ENCODE peak calls at places on chromosomes 1 and 21, in eight cellular contexts. One of them, this sample, is unnamed. For H3K4me1, the result is how much of the 10 kb centered on the place peaks cover.

GRCh38 chr21:34812510-34813265 is 143.9 kb downstream of the CLIC6 start:
- DNase-seq in GM23248: peak
- DNase-seq in cardiac muscle cell: peak
- DNase-seq in sigmoid colon: no peak
- DNase-seq in osteoblast: peak
- DNase-seq in SJCRH30: peak
- DNase-seq in heart right ventricle: no peak
- DNase-seq in lung: no peak
- DNase-seq in this sample: no peak

GRCh38 chr21:32641715-32642698 is 29.8 kb upstream of the CFAP298 start:
- DNase-seq in heart right ventricle: no peak
- DNase-seq in sigmoid colon: no peak
- DNase-seq in cardiac muscle cell: no peak
- DNase-seq in GM23248: no peak
- DNase-seq in SJCRH30: no peak
- DNase-seq in lung: no peak
- DNase-seq in osteoblast: no peak
- DNase-seq in this sample: no peak

GRCh38 chr1:115879977-115880376 is 39.1 kb upstream of the NHLH2 start:
- DNase-seq in sigmoid colon: no peak
- DNase-seq in SJCRH30: peak
- DNase-seq in lung: no peak
- DNase-seq in osteoblast: no peak
- DNase-seq in heart right ventricle: no peak
- DNase-seq in GM23248: no peak
- DNase-seq in cardiac muscle cell: no peak
- DNase-seq in this sample: no peak

GRCh38 chr1:226738995-226739695 is at the start of gene ITPKB:
- DNase-seq in GM23248: peak
- DNase-seq in cardiac muscle cell: peak
- DNase-seq in sigmoid colon: peak
- DNase-seq in osteoblast: peak
- DNase-seq in heart right ventricle: peak
- DNase-seq in SJCRH30: peak
- DNase-seq in lung: peak
- DNase-seq in this sample: peak

GRCh38 chr21:40117236-40117635 is 250.0 kb downstream of the PCP4 start:
- DNase-seq in heart right ventricle: no peak
- DNase-seq in sigmoid colon: no peak
- DNase-seq in SJCRH30: no peak
- DNase-seq in cardiac muscle cell: no peak
- DNase-seq in GM23248: no peak
- DNase-seq in osteoblast: no peak
- DNase-seq in lung: no peak
- DNase-seq in this sample: no peak

GRCh38 chr1:202235856-202236837 is 42.5 kb downstream of the LGR6 start:
- DNase-seq in SJCRH30: peak
- DNase-seq in sigmoid colon: no peak
- DNase-seq in heart right ventricle: peak
- DNase-seq in lung: peak
- DNase-seq in osteoblast: peak
- DNase-seq in GM23248: peak
- DNase-seq in cardiac muscle cell: peak
- DNase-seq in this sample: peak

GRCh38 chr1:230877139-230877923 is 9.0 kb upstream of the C1orf198 start:
- DNase-seq in SJCRH30: no peak
- DNase-seq in sigmoid colon: no peak
- DNase-seq in heart right ventricle: no peak
- DNase-seq in GM23248: peak
- DNase-seq in cardiac muscle cell: peak
- DNase-seq in lung: no peak
- DNase-seq in osteoblast: peak
- DNase-seq in this sample: no peak

GRCh38 chr1:40001456-40001855 is 39.1 kb upstream of the CAP1 start:
- DNase-seq in cardiac muscle cell: no peak
- DNase-seq in lung: no peak
- DNase-seq in osteoblast: peak
- DNase-seq in GM23248: no peak
- DNase-seq in sigmoid colon: no peak
- DNase-seq in heart right ventricle: no peak
- DNase-seq in SJCRH30: no peak
- DNase-seq in this sample: no peak

GRCh38 chr1:114620419-114620818 is 39.0 kb upstream of the BCAS2 start:
- DNase-seq in osteoblast: no peak
- DNase-seq in heart right ventricle: no peak
- DNase-seq in sigmoid colon: no peak
- DNase-seq in cardiac muscle cell: no peak
- DNase-seq in GM23248: no peak
- DNase-seq in SJCRH30: no peak
- DNase-seq in lung: no peak
- DNase-seq in this sample: no peak

GRCh38 chr1:248823517-248824001 is 2.2 kb downstream of the SH3BP5L start:
- DNase-seq in SJCRH30: no peak
- DNase-seq in GM23248: peak
- DNase-seq in sigmoid colon: no peak
- DNase-seq in lung: no peak
- DNase-seq in cardiac muscle cell: peak
- DNase-seq in osteoblast: peak
- DNase-seq in heart right ventricle: no peak
- DNase-seq in this sample: no peak

GRCh38 chr1:110876748-110877341 is 3.9 kb downstream of the CD53 start:
- DNase-seq in cardiac muscle cell: no peak
- DNase-seq in lung: no peak
- DNase-seq in osteoblast: no peak
- DNase-seq in SJCRH30: no peak
- DNase-seq in GM23248: no peak
- DNase-seq in sigmoid colon: no peak
- DNase-seq in heart right ventricle: no peak
- DNase-seq in this sample: no peak

GRCh38 chr1:208223136-208223535 is 21.0 kb downstream of the PLXNA2 start:
- DNase-seq in lung: no peak
- DNase-seq in SJCRH30: no peak
- DNase-seq in GM23248: peak
- DNase-seq in sigmoid colon: no peak
- DNase-seq in osteoblast: peak
- DNase-seq in heart right ventricle: no peak
- DNase-seq in cardiac muscle cell: no peak
- DNase-seq in this sample: no peak

GRCh38 chr1:101238041-101238515 is 1.3 kb downstream of the S1PR1 start:
- DNase-seq in GM23248: peak
- DNase-seq in sigmoid colon: no peak
- DNase-seq in osteoblast: no peak
- DNase-seq in SJCRH30: peak
- DNase-seq in lung: no peak
- DNase-seq in cardiac muscle cell: no peak
- DNase-seq in heart right ventricle: no peak
- DNase-seq in this sample: no peak

GRCh38 chr1:225943582-225943981 is 2.6 kb upstream of the LEFTY2 start:
- DNase-seq in osteoblast: no peak
- DNase-seq in GM23248: no peak
- DNase-seq in heart right ventricle: no peak
- DNase-seq in SJCRH30: no peak
- DNase-seq in cardiac muscle cell: peak
- DNase-seq in sigmoid colon: no peak
- DNase-seq in lung: no peak
- DNase-seq in this sample: no peak

GRCh38 chr1:97875996-97876395 is 44.8 kb downstream of the DPYD start:
- DNase-seq in lung: no peak
- DNase-seq in SJCRH30: no peak
- DNase-seq in cardiac muscle cell: peak
- DNase-seq in GM23248: peak
- DNase-seq in sigmoid colon: no peak
- DNase-seq in osteoblast: no peak
- DNase-seq in heart right ventricle: no peak
- DNase-seq in this sample: no peak

GRCh38 chr1:171427852-171428471 is 57.4 kb upstream of the PRRC2C start:
- DNase-seq in sigmoid colon: no peak
- DNase-seq in lung: no peak
- DNase-seq in cardiac muscle cell: no peak
- DNase-seq in SJCRH30: no peak
- DNase-seq in heart right ventricle: no peak
- DNase-seq in osteoblast: no peak
- DNase-seq in GM23248: no peak
- DNase-seq in this sample: no peak

GRCh38 chr1:51330331-51331201 is at the start of gene TTC39A:
- DNase-seq in sigmoid colon: no peak
- DNase-seq in SJCRH30: no peak
- DNase-seq in GM23248: peak
- DNase-seq in cardiac muscle cell: no peak
- DNase-seq in heart right ventricle: no peak
- DNase-seq in osteoblast: peak
- DNase-seq in lung: no peak
- DNase-seq in this sample: peak

GRCh38 chr21:17003763-17004373 is 509.0 kb upstream of the CXADR start:
- DNase-seq in heart right ventricle: no peak
- DNase-seq in lung: no peak
- DNase-seq in GM23248: peak
- DNase-seq in SJCRH30: peak
- DNase-seq in sigmoid colon: no peak
- DNase-seq in osteoblast: no peak
- DNase-seq in cardiac muscle cell: peak
- DNase-seq in this sample: no peak

GRCh38 chr21:41207401-41208388 is 39.7 kb downstream of the BACE2 start:
- DNase-seq in sigmoid colon: peak
- DNase-seq in GM23248: peak
- DNase-seq in heart right ventricle: peak
- DNase-seq in SJCRH30: peak
- DNase-seq in cardiac muscle cell: peak
- DNase-seq in osteoblast: peak
- DNase-seq in lung: peak
- DNase-seq in this sample: peak

GRCh38 chr21:37045139-37045538 is 27.7 kb downstream of the PIGP start:
- DNase-seq in cardiac muscle cell: no peak
- DNase-seq in SJCRH30: no peak
- DNase-seq in GM23248: no peak
- DNase-seq in lung: no peak
- DNase-seq in sigmoid colon: no peak
- DNase-seq in osteoblast: no peak
- DNase-seq in heart right ventricle: no peak
- DNase-seq in this sample: no peak

GRCh38 chr1:209895709-209896108 is 42.3 kb upstream of the SYT14 start:
- DNase-seq in osteoblast: peak
- DNase-seq in sigmoid colon: no peak
- DNase-seq in heart right ventricle: no peak
- DNase-seq in GM23248: peak
- DNase-seq in SJCRH30: peak
- DNase-seq in cardiac muscle cell: peak
- DNase-seq in lung: no peak
- DNase-seq in this sample: no peak

GRCh38 chr21:36075171-36075570 is 5.3 kb downstream of the CBR1 start:
- DNase-seq in heart right ventricle: no peak
- DNase-seq in SJCRH30: no peak
- DNase-seq in osteoblast: no peak
- DNase-seq in lung: no peak
- DNase-seq in cardiac muscle cell: no peak
- DNase-seq in GM23248: no peak
- DNase-seq in sigmoid colon: no peak
- DNase-seq in this sample: no peak

GRCh38 chr1:109768700-109769325 is 5.1 kb upstream of the EPS8L3 start:
- DNase-seq in sigmoid colon: no peak
- DNase-seq in SJCRH30: no peak
- DNase-seq in GM23248: no peak
- DNase-seq in cardiac muscle cell: no peak
- DNase-seq in heart right ventricle: no peak
- DNase-seq in osteoblast: peak
- DNase-seq in lung: no peak
- DNase-seq in this sample: peak

GRCh38 chr1:150627821-150628410 is 1.5 kb downstream of the ENSA start:
- DNase-seq in osteoblast: no peak
- DNase-seq in cardiac muscle cell: no peak
- DNase-seq in GM23248: no peak
- DNase-seq in heart right ventricle: no peak
- DNase-seq in lung: no peak
- DNase-seq in sigmoid colon: no peak
- DNase-seq in SJCRH30: no peak
- DNase-seq in this sample: no peak
- H3K4me1 ChIP-seq in osteoblast: under half
- H3K4me1 ChIP-seq in cardiac muscle cell: under half
- H3K4me1 ChIP-seq in GM23248: under half
- H3K4me1 ChIP-seq in heart right ventricle: under half
- H3K4me1 ChIP-seq in lung: under half
- H3K4me1 ChIP-seq in sigmoid colon: under half
- H3K4me1 ChIP-seq in SJCRH30: under half
- H3K4me1 ChIP-seq in this sample: under half

GRCh38 chr1:5739561-5740078 is 252.6 kb downstream of the NPHP4 start:
- DNase-seq in osteoblast: no peak
- DNase-seq in cardiac muscle cell: no peak
- DNase-seq in sigmoid colon: peak
- DNase-seq in GM23248: no peak
- DNase-seq in SJCRH30: no peak
- DNase-seq in lung: no peak
- DNase-seq in heart right ventricle: no peak
- DNase-seq in this sample: no peak
- H3K4me1 ChIP-seq in osteoblast: under half
- H3K4me1 ChIP-seq in cardiac muscle cell: under half
- H3K4me1 ChIP-seq in sigmoid colon: under half
- H3K4me1 ChIP-seq in GM23248: under half
- H3K4me1 ChIP-seq in SJCRH30: under half
- H3K4me1 ChIP-seq in lung: under half
- H3K4me1 ChIP-seq in heart right ventricle: under half
- H3K4me1 ChIP-seq in this sample: under half

DNA sequence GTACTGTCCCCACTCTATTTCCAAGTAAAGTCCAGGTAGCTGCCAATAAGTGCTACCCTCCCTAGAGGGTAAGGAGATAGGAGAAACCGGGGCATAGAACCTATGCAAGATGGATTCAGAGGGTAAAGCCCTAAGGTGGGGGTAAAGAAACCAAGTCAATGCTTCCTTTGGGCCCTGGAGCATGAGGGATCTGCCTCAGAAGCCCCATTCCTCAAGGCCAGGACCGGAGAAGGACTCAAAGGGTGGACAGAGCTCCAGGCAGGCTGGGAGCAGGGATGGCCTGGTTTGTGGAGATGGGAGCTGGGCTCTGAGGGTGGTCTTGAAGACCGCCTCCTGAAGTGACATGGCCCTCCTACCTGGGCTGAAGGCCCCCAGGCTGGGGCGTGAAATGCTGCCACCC is 3.9 kb downstream of the EPHA2 start:
- DNase-seq in heart right ventricle: no peak
- DNase-seq in cardiac muscle cell: no peak
- DNase-seq in lung: no peak
- DNase-seq in sigmoid colon: no peak
- DNase-seq in osteoblast: peak
- DNase-seq in GM23248: no peak
- DNase-seq in SJCRH30: peak
- DNase-seq in this sample: no peak
- H3K4me1 ChIP-seq in heart right ventricle: half or more
- H3K4me1 ChIP-seq in cardiac muscle cell: under half
- H3K4me1 ChIP-seq in lung: under half
- H3K4me1 ChIP-seq in sigmoid colon: under half
- H3K4me1 ChIP-seq in osteoblast: half or more
- H3K4me1 ChIP-seq in GM23248: half or more
- H3K4me1 ChIP-seq in SJCRH30: half or more
- H3K4me1 ChIP-seq in this sample: under half

GRCh38 chr1:243765676-243766075 is 84.4 kb downstream of the AKT3 start:
- DNase-seq in osteoblast: no peak
- DNase-seq in sigmoid colon: no peak
- DNase-seq in heart right ventricle: no peak
- DNase-seq in SJCRH30: no peak
- DNase-seq in GM23248: no peak
- DNase-seq in cardiac muscle cell: no peak
- DNase-seq in lung: no peak
- DNase-seq in this sample: no peak

GRCh38 chr1:243758647-243759046 is 91.4 kb downstream of the AKT3 start:
- DNase-seq in sigmoid colon: no peak
- DNase-seq in lung: no peak
- DNase-seq in GM23248: no peak
- DNase-seq in osteoblast: peak
- DNase-seq in heart right ventricle: no peak
- DNase-seq in SJCRH30: no peak
- DNase-seq in cardiac muscle cell: no peak
- DNase-seq in this sample: no peak

GRCh38 chr1:243763806-243764205 is 86.2 kb downstream of the AKT3 start:
- DNase-seq in lung: no peak
- DNase-seq in sigmoid colon: no peak
- DNase-seq in heart right ventricle: no peak
- DNase-seq in osteoblast: no peak
- DNase-seq in GM23248: no peak
- DNase-seq in cardiac muscle cell: no peak
- DNase-seq in SJCRH30: no peak
- DNase-seq in this sample: no peak
- H3K4me1 ChIP-seq in lung: under half
- H3K4me1 ChIP-seq in sigmoid colon: under half
- H3K4me1 ChIP-seq in heart right ventricle: under half
- H3K4me1 ChIP-seq in osteoblast: under half
- H3K4me1 ChIP-seq in GM23248: under half
- H3K4me1 ChIP-seq in cardiac muscle cell: under half
- H3K4me1 ChIP-seq in SJCRH30: under half
- H3K4me1 ChIP-seq in this sample: under half

This sample was measured in pancreas.